ENCODE peak calls at places on chromosomes 3 and 15, in five cellular contexts. A is CD8-positive, alpha-beta memory T cell; B is ELF-1; F is heart left ventricle; C is SW 1271. D is an unnamed sample.

GRCh38 chr3:41697702-41698101 is 264.2 kb downstream of the ULK4 start:
- DNase-seq in A (no peak), B (no peak), C (no peak), F (no peak), D (no peak)

GRCh38 chr3:131602011-131602779 is 99.4 kb upstream of the MRPL3 start:
- DNase-seq in F (no peak), C (no peak), A (no peak), B (peak; percentile 32), D (no peak)

GRCh38 chr3:147038456-147038855 is 367.9 kb downstream of the ZIC4 start:
- DNase-seq in C (no peak), B (no peak), A (no peak), F (no peak), D (no peak)

GRCh38 chr15:74809951-74810350 is 2.7 kb upstream of the LMAN1L start:
- DNase-seq in C (no peak), F (no peak), A (no peak), B (no peak), D (no peak)

GRCh38 chr3:172675371-172676193 is 35.3 kb downstream of the NCEH1 start:
- DNase-seq in B (no peak), C (peak; percentile 65), A (no peak), F (no peak), D (no peak)

GRCh38 chr3:108946292-108947290 is 7.1 kb downstream of the GUCA1C start:
- DNase-seq in A (no peak), B (no peak), F (no peak), C (no peak), D (no peak)

GRCh38 chr15:88649753-88650551 is 11.1 kb downstream of the ISG20 start:
- DNase-seq in F (no peak), C (no peak), A (no peak), B (no peak), D (no peak)

GRCh38 chr3:123795471-123796251 is 88.5 kb downstream of the MYLK start:
- DNase-seq in B (no peak), F (no peak), A (no peak), C (no peak), D (no peak)

GRCh38 chr3:26437678-26438077 is 184.9 kb upstream of the LRRC3B start:
- DNase-seq in A (no peak), C (peak; percentile 53), B (no peak), F (no peak), D (no peak)

GRCh38 chr3:105458518-105459215 is 92.0 kb downstream of the ALCAM start:
- DNase-seq in B (no peak), F (no peak), A (no peak), C (no peak), D (no peak)

GRCh38 chr3:16868513-16868912 is 16.2 kb upstream of the PLCL2 start:
- DNase-seq in B (no peak), C (no peak), F (no peak), A (no peak), D (no peak)

GRCh38 chr15:89103481-89104171 is 15.4 kb downstream of the ABHD2 start:
- DNase-seq in B (no peak), C (no peak), A (no peak), F (no peak), D (no peak)

GRCh38 chr3:149657458-149657795 is 398 bp downstream of the WWTR1 start:
- DNase-seq in C (peak; percentile 64), B (no peak), A (peak; percentile 56), F (peak; percentile 56), D (peak; percentile 40)

GRCh38 chr3:69282191-69282590 is 103.7 kb downstream of the FRMD4B start:
- DNase-seq in A (peak; percentile 68), B (no peak), C (no peak), F (no peak), D (no peak)

D was measured in left ventricle myocardium inferior.